ENCODE peak calls at places on chromosomes 16 and 17, in four cellular contexts. H is body of pancreas, P is H54, A is prostate gland. V is an unnamed sample.
A peak's percentile ranks its signal among the peaks of the same experiment; 100 is the strongest.

GRCh38 chr17:66661857-66662256 is 173.1 kb upstream of the CACNG5 start:
- DNase-seq in P (no peak), H (no peak), A (no peak), V (no peak)

GRCh38 chr16:50552476-50553101 is 4.4 kb downstream of the NKD1 start:
- DNase-seq in P (no peak), H (no peak), A (no peak), V (no peak)

GRCh38 chr16:17083628-17084027 is 387.1 kb downstream of the XYLT1 start:
- DNase-seq in A (no peak), H (no peak), P (no peak), V (no peak)

GRCh38 chr16:79347176-79347715 is 253.3 kb downstream of the MAF start:
- DNase-seq in H (no peak), P (no peak), A (no peak), V (no peak)

GRCh38 chr16:56241596-56241995 is 50.3 kb downstream of the GNAO1 start:
- DNase-seq in H (no peak), P (no peak), A (no peak), V (no peak)

GRCh38 chr16:70779361-70779760 is 21.6 kb downstream of the VAC14 start:
- DNase-seq in P (no peak), A (no peak), H (no peak), V (no peak)

GRCh38 chr17:49361129-49361901 is 735 bp downstream of the ZNF652 start:
- DNase-seq in H (peak; percentile 48), P (peak; percentile 63), A (peak; percentile 36), V (peak; percentile 85)

GRCh38 chr16:87552772-87553171 is 49.5 kb upstream of the JPH3 start:
- DNase-seq in A (no peak), H (no peak), P (no peak), V (no peak)

GRCh38 chr17:1577186-1577585 is 14.6 kb upstream of the PITPNA start:
- DNase-seq in P (peak; percentile 87), H (peak; percentile 92), A (peak; percentile 89), V (no peak)

GRCh38 chr17:77636835-77637806 is 321.4 kb upstream of the TNRC6C start:
- DNase-seq in H (no peak), P (no peak), A (no peak), V (no peak)

GRCh38 chr16:24624102-24624501 is 84.7 kb downstream of the RBBP6 start:
- DNase-seq in P (no peak), A (no peak), H (no peak), V (no peak)

GRCh38 chr16:17348826-17349225 is 121.9 kb downstream of the XYLT1 start:
- DNase-seq in P (no peak), H (no peak), A (no peak), V (no peak)

GRCh38 chr17:17837380-17837821 is 615 bp upstream of the SREBF1 start:
- DNase-seq in H (peak; percentile 61), A (no peak), P (no peak), V (peak; percentile 86)

GRCh38 chr17:5373112-5373511 is 46.4 kb downstream of the NUP88 start:
- DNase-seq in A (no peak), H (no peak), P (no peak), V (no peak)

GRCh38 chr17:77479372-77479781 is 338.6 kb downstream of the SEC14L1 start:
- DNase-seq in A (no peak), H (no peak), P (no peak), V (no peak)

GRCh38 chr17:1460233-1460632 is 4.2 kb upstream of the CRK start:
- DNase-seq in A (peak; percentile 73), H (peak; percentile 97), P (peak; percentile 75), V (no peak)

GRCh38 chr16:83937922-83938875 is 14.8 kb upstream of the OSGIN1 start:
- DNase-seq in H (no peak), A (no peak), P (no peak), V (no peak)

GRCh38 chr17:34156401-34156740 is 98.7 kb upstream of the CCL2 start:
- DNase-seq in H (no peak), A (no peak), P (no peak), V (no peak)

GRCh38 chr16:72848045-72848410 is 199.9 kb downstream of the ZFHX3 start:
- DNase-seq in A (no peak), P (no peak), H (no peak), V (no peak)

GRCh38 chr17:78234261-78234865 is 2.9 kb downstream of the TMEM235 start:
- DNase-seq in H (no peak), P (no peak), A (no peak), V (no peak)

GRCh38 chr16:47726031-47726675 is 265.0 kb downstream of the PHKB start:
- DNase-seq in H (no peak), P (no peak), A (no peak), V (no peak)

GRCh38 chr17:7440823-7441174 is 1.5 kb downstream of the FGF11 start:
- DNase-seq in H (no peak), P (no peak), A (no peak), V (peak; percentile 65)

GRCh38 chr17:50922739-50923405 is 56.7 kb upstream of the TOB1 start:
- DNase-seq in P (no peak), H (no peak), A (no peak), V (no peak)

GRCh38 chr17:48259710-48260291 is 152.2 kb downstream of the SNX11 start:
- DNase-seq in P (no peak), A (no peak), H (peak; percentile 41), V (peak; percentile 30)

GRCh38 chr17:64984776-64985521 is 65.7 kb upstream of the LRRC37A3 start:
- DNase-seq in P (no peak), H (no peak), A (peak; percentile 65), V (no peak)

GRCh38 chr17:31699281-31699680 is 159.8 kb downstream of the COPRS start:
- DNase-seq in H (no peak), P (no peak), A (no peak), V (no peak)

GRCh38 chr17:68302666-68303065 is 11.4 kb downstream of the ARSG start:
- DNase-seq in A (no peak), H (no peak), P (no peak), V (no peak)

GRCh38 chr17:79180358-79181005 is 105.9 kb downstream of the ENGASE start:
- DNase-seq in H (no peak), P (no peak), A (no peak), V (no peak)

GRCh38 chr16:55672471-55672870 is 16.7 kb downstream of the SLC6A2 start:
- DNase-seq in A (no peak), P (no peak), H (peak; percentile 39), V (no peak)

GRCh38 chr17:199195-199604 is 17.8 kb upstream of the DOC2B start:
- DNase-seq in H (no peak), P (no peak), A (no peak), V (no peak)

GRCh38 chr17:62573480-62574117 is 53.9 kb upstream of the MRC2 start:
- DNase-seq in H (no peak), P (no peak), A (no peak), V (no peak)

GRCh38 chr17:40093005-40093579 is 7.3 kb downstream of the NR1D1 start:
- DNase-seq in H (no peak), A (no peak), P (no peak), V (no peak)
- TF ChIP-seq POLR2A in H (no peak), A (no peak), P (no peak), V (no peak)

DNA sequence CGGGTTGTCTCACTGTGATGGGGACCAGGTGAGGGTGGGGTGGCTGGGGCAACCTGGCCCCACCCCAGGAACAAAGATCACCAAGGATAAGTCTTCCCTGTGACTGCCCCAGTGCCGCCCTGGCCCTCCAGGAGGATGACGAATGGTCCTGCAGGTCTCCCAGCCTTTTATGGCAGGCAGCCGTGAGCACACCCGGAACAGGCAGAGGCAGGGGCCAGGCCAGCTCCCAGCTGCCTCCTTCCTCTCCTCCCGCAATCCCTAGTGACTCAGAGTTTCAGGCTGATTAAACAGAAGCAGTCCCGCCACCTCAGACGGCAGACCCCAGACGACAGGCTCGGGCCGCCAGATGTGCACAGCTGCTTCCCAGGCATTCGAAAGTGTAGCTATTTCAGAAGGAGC is 13.3 kb downstream of the JUP start:
- DNase-seq in A (peak; percentile 89), P (peak; percentile 94), H (peak; percentile 83), V (no peak)
- TF ChIP-seq POLR2A in A (peak; percentile 50), P (no peak), H (no peak), V (no peak)

DNA sequence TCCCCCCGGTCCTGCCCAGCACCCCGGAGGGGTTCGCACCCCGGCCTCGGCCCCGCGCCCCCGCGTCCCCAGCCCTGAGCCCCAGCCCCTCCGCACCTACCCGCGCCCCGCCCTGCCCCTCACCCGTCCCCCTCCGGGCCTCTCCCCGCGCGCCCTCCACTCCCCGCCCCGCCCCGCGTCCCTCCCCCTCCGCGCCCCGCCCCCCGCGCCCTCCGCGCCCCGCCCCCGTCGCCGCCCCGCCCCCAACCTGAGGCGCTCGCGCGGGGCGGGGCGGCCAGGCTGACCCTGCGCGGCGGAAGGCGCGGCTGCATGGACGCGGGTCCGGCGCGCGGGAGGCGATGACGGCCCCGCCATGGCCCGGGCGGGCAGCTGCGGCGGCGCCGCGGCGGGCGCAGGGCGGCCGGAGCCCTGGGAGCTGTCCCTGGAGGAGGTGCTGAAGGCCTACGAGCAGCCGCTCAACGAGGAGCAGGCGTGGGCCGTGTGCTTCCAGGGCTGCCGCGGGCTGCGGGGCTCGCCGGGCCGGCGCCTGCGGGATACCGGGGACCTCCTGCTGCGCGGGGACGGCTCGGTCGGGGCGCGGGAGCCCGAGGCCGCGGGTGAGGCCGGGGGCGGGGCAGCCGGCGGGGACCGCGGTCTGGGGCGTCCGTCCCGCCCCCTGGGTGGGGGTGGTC is at the start of gene SPIRE2:
- DNase-seq in P (peak; percentile 65), H (peak; percentile 81), A (peak; percentile 55), V (peak; percentile 86)
- TF ChIP-seq POLR2A in P (peak; percentile 68), H (no peak), A (no peak), V (no peak)

GRCh38 chr17:57993471-57994365 is 5.7 kb upstream of the VEZF1 start:
- DNase-seq in A (no peak), H (no peak), P (no peak), V (no peak)
- TF ChIP-seq POLR2A in A (no peak), H (no peak), P (no peak), V (peak; percentile 28)